ENCODE peak calls at places on chromosome 22, in four cellular contexts. J is aorta, Y is GM12891, W is H1. V is an unnamed sample.

GRCh38 chr22:42365337-42365865 is 66.8 kb downstream of the NFAM1 start:
- DNase-seq in J (no peak), Y (no peak), W (no peak), V (no peak)

GRCh38 chr22:48380016-48380665 is 1447.5 kb downstream of the BRD1 start:
- DNase-seq in J (no peak), Y (no peak), W (no peak), V (peak)

GRCh38 chr22:49571326-49571725 is 256.3 kb downstream of the BRD1 start:
- DNase-seq in J (no peak), Y (no peak), W (no peak), V (peak)

GRCh38 chr22:41417622-41418390 is 28.8 kb downstream of the TOB2 start:
- DNase-seq in J (peak), Y (no peak), W (no peak), V (no peak)

GRCh38 chr22:25282671-25283561 is 63.5 kb downstream of the CRYBB2 start:
- DNase-seq in J (no peak), Y (peak), W (no peak), V (no peak)

GRCh38 chr22:39520874-39521857 is 804 bp downstream of the ATF4 start:
- DNase-seq in J (peak), Y (no peak), W (no peak), V (no peak)

GRCh38 chr22:23790819-23791736 is 4.3 kb downstream of the SMARCB1 start:
- DNase-seq in J (no peak), Y (no peak), W (no peak), V (peak)

GRCh38 chr22:46203590-46203980 is 46.5 kb downstream of the CDPF1 start:
- DNase-seq in J (no peak), Y (no peak), W (no peak), V (no peak)

GRCh38 chr22:39173787-39174497 is 21.5 kb upstream of the CBX7 start:
- DNase-seq in J (no peak), Y (no peak), W (no peak), V (peak)

GRCh38 chr22:17120711-17121234 is 387 bp downstream of the TMEM121B start:
- DNase-seq in J (no peak), Y (no peak), W (no peak), V (no peak)

GRCh38 chr22:30876221-30876751 is 92.3 kb downstream of the MORC2 start:
- DNase-seq in J (peak), Y (no peak), W (no peak), V (peak)

GRCh38 chr22:38940985-38941384 is 16.4 kb upstream of the APOBEC3A start:
- DNase-seq in J (no peak), Y (no peak), W (no peak), V (no peak)

GRCh38 chr22:47247609-47248240 is 485.3 kb downstream of the TBC1D22A start:
- DNase-seq in J (no peak), Y (no peak), W (no peak), V (no peak)

GRCh38 chr22:38657248-38657909 is 941 bp downstream of the CBY1 start:
- DNase-seq in J (no peak), Y (no peak), W (no peak), V (no peak)

GRCh38 chr22:48187272-48187855 is 1424.9 kb downstream of the TBC1D22A start:
- DNase-seq in J (no peak), Y (no peak), W (no peak), V (no peak)

GRCh38 chr22:28051787-28052356 is 132.8 kb upstream of the PITPNB start:
- DNase-seq in J (peak), Y (no peak), W (peak), V (no peak)

GRCh38 chr22:40024201-40025061 is 29.7 kb downstream of the FAM83F start:
- DNase-seq in J (peak), Y (peak), W (no peak), V (no peak)

GRCh38 chr22:29302681-29303465 is 3.6 kb upstream of the GAS2L1 start:
- DNase-seq in J (no peak), Y (no peak), W (no peak), V (no peak)

GRCh38 chr22:36344106-36344827 is 43.5 kb downstream of the MYH9 start:
- DNase-seq in J (no peak), Y (no peak), W (no peak), V (no peak)

GRCh38 chr22:39409630-39410029 is 10.1 kb downstream of the TAB1 start:
- DNase-seq in J (peak), Y (no peak), W (no peak), V (peak)

GRCh38 chr22:43238526-43239006 is 51.6 kb upstream of the TTLL12 start:
- DNase-seq in J (no peak), Y (no peak), W (no peak), V (no peak)

GRCh38 chr22:48333323-48333763 is 1494.3 kb downstream of the BRD1 start:
- DNase-seq in J (no peak), Y (no peak), W (no peak), V (no peak)

GRCh38 chr22:34356481-34356880 is 436.2 kb upstream of the LARGE1 start:
- DNase-seq in J (no peak), Y (no peak), W (no peak), V (no peak)

GRCh38 chr22:17836977-17837742 is 62.9 kb upstream of the BID start:
- DNase-seq in J (no peak), Y (no peak), W (peak), V (no peak)

GRCh38 chr22:50182176-50183081 is 3.3 kb upstream of the TRABD start:
- DNase-seq in J (peak), Y (no peak), W (no peak), V (no peak)

GRCh38 chr22:25235547-25236290 is 16.3 kb downstream of the CRYBB2 start:
- DNase-seq in J (peak), Y (peak), W (peak), V (peak)

GRCh38 chr22:30640361-30640760 is 4.8 kb downstream of the SLC35E4 start:
- DNase-seq in J (no peak), Y (no peak), W (no peak), V (no peak)

GRCh38 chr22:25392584-25392983 is 171.9 kb upstream of the GRK3 start:
- DNase-seq in J (no peak), Y (no peak), W (no peak), V (no peak)

GRCh38 chr22:21445437-21446127 is 21.6 kb upstream of the TMEM191C start:
- DNase-seq in J (no peak), Y (no peak), W (no peak), V (peak)

GRCh38 chr22:31344369-31345330 is 1.5 kb downstream of the PATZ1 start:
- DNase-seq in J (peak), Y (no peak), W (no peak), V (no peak)

GRCh38 chr22:29706991-29707390 is 12.8 kb upstream of the CABP7 start:
- DNase-seq in J (no peak), Y (no peak), W (no peak), V (no peak)

GRCh38 chr22:20399866-20400605 is 6.1 kb downstream of the ZNF74 start:
- DNase-seq in J (no peak), Y (no peak), W (no peak), V (no peak)

GRCh38 chr22:20550851-20551744 is 43.7 kb downstream of the MED15 start:
- DNase-seq in J (peak), Y (no peak), W (no peak), V (peak)

V was measured in chondrocyte.